ENCODE peak calls at places on chromosomes 12 and 14, in five cellular contexts. H, X, C, K and Y are unnamed samples.

GRCh38 chr12:90226211-90226610 is 517.6 kb upstream of the ATP2B1 start:
- DNase-seq in H (no peak), X (no peak), C (peak; percentile 15), K (no peak), Y (no peak)

GRCh38 chr14:54935958-54936357 is 33.3 kb upstream of the GCH1 start:
- DNase-seq in H (no peak), X (no peak), C (peak; percentile 57), K (peak; percentile 64), Y (no peak)

GRCh38 chr14:77045570-77045890 is 17.0 kb upstream of the IRF2BPL start:
- DNase-seq in H (no peak), X (no peak), C (no peak), K (no peak), Y (no peak)

GRCh38 chr12:114226241-114226928 is 179.6 kb downstream of the TBX5 start:
- DNase-seq in H (no peak), X (no peak), C (no peak), K (peak; percentile 11), Y (no peak)

GRCh38 chr12:65266408-65266807 is 12.1 kb upstream of the MSRB3 start:
- DNase-seq in H (no peak), X (no peak), C (no peak), K (no peak), Y (no peak)

GRCh38 chr14:32087173-32087861 is 10.2 kb downstream of the ARHGAP5 start:
- DNase-seq in H (no peak), X (no peak), C (peak; percentile 26), K (peak; percentile 37), Y (no peak)

GRCh38 chr12:16347391-16348298 is at the start of gene MGST1:
- DNase-seq in H (no peak), X (peak; percentile 76), C (peak; percentile 81), K (peak; percentile 78), Y (no peak)

GRCh38 chr14:49598479-49599301 is at the start of gene LRR1:
- DNase-seq in H (no peak), X (peak; percentile 83), C (peak; percentile 89), K (peak; percentile 84), Y (peak; percentile 45)

GRCh38 chr12:41514050-41514449 is 325.9 kb downstream of the PDZRN4 start:
- DNase-seq in H (no peak), X (no peak), C (no peak), K (no peak), Y (no peak)

GRCh38 chr14:92729632-92730358 is 18.6 kb downstream of the LGMN start:
- DNase-seq in H (no peak), X (no peak), C (peak; percentile 74), K (peak; percentile 93), Y (no peak)

GRCh38 chr12:108302471-108303311 is 36.4 kb downstream of the CMKLR1 start:
- DNase-seq in H (no peak), X (peak; percentile 63), C (peak; percentile 40), K (peak; percentile 54), Y (no peak)

GRCh38 chr12:50845021-50845647 is 2.4 kb downstream of the TMPRSS12 start:
- DNase-seq in H (no peak), X (no peak), C (peak; percentile 63), K (no peak), Y (no peak)

GRCh38 chr12:77841467-77842054 is 10.9 kb downstream of the NAV3 start:
- DNase-seq in H (no peak), X (no peak), C (no peak), K (peak; percentile 50), Y (no peak)

GRCh38 chr14:93960108-93960475 is 16.3 kb downstream of the ASB2 start:
- DNase-seq in H (no peak), X (no peak), C (no peak), K (no peak), Y (no peak)

GRCh38 chr12:119090276-119090675 is 88.5 kb upstream of the HSPB8 start:
- DNase-seq in H (no peak), X (no peak), C (no peak), K (no peak), Y (no peak)

GRCh38 chr14:100416921-100417451 is 93.8 kb downstream of the SLC25A47 start:
- DNase-seq in H (peak; percentile 65), X (no peak), C (peak; percentile 75), K (no peak), Y (no peak)

GRCh38 chr14:73763396-73763795 is 49.2 kb upstream of the PNMA1 start:
- DNase-seq in H (no peak), X (no peak), C (no peak), K (no peak), Y (no peak)

GRCh38 chr12:78918221-78918620 is 53.6 kb downstream of the SYT1 start:
- DNase-seq in H (no peak), X (no peak), C (no peak), K (no peak), Y (no peak)
- TF ChIP-seq CTCF in H (no peak), X (no peak), C (no peak), K (no peak), Y (no peak)

GRCh38 chr14:42628591-42628990 is 1021.9 kb downstream of the LRFN5 start:
- DNase-seq in H (no peak), X (no peak), C (no peak), K (no peak), Y (no peak)
- TF ChIP-seq CTCF in H (no peak), X (no peak), C (no peak), K (no peak), Y (no peak)

GRCh38 chr12:44960856-44961255 is 84.7 kb upstream of the NELL2 start:
- DNase-seq in H (no peak), X (no peak), C (no peak), K (no peak), Y (no peak)
- TF ChIP-seq CTCF in H (no peak), X (peak; percentile 14), C (no peak), K (no peak), Y (no peak)

GRCh38 chr14:95123895-95124579 is 33.3 kb downstream of the DICER1 start:
- DNase-seq in H (no peak), X (no peak), C (no peak), K (no peak), Y (no peak)

GRCh38 chr14:95127531-95127911 is 29.8 kb downstream of the DICER1 start:
- DNase-seq in H (no peak), X (no peak), C (no peak), K (no peak), Y (no peak)

GRCh38 chr14:95126906-95127530 is 30.3 kb downstream of the DICER1 start:
- DNase-seq in H (no peak), X (no peak), C (no peak), K (no peak), Y (no peak)

GRCh38 chr14:95125156-95125555 is 32.2 kb downstream of the DICER1 start:
- DNase-seq in H (no peak), X (no peak), C (no peak), K (no peak), Y (no peak)

DNA sequence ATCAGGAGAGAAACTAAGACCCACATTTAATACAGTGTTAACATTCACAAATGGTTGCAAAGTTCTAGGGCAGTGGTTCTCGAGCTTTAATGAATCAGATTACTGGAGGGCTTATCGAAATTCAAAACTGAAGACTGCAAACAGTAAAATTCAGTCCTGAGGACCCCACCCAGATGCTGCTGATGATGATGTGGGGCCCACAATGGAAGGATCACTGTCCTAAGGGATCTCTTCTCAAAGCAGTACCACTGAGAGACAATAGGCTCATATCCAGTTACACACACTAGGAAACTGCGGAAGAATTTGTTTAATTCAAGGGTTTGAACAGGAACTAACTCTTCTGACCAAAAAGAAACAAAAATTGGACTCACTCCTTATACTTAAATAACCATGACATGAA is 31.4 kb downstream of the DICER1 start:
- DNase-seq in H (no peak), X (no peak), C (no peak), K (no peak), Y (no peak)
- TF ChIP-seq CTCF in H (no peak), X (no peak), C (no peak), K (no peak), Y (no peak)

GRCh38 chr14:42001436-42001835 is 394.8 kb downstream of the LRFN5 start:
- DNase-seq in H (no peak), X (no peak), C (no peak), K (no peak), Y (no peak)
- TF ChIP-seq CTCF in H (no peak), X (no peak), C (no peak), K (no peak), Y (no peak)

DNA sequence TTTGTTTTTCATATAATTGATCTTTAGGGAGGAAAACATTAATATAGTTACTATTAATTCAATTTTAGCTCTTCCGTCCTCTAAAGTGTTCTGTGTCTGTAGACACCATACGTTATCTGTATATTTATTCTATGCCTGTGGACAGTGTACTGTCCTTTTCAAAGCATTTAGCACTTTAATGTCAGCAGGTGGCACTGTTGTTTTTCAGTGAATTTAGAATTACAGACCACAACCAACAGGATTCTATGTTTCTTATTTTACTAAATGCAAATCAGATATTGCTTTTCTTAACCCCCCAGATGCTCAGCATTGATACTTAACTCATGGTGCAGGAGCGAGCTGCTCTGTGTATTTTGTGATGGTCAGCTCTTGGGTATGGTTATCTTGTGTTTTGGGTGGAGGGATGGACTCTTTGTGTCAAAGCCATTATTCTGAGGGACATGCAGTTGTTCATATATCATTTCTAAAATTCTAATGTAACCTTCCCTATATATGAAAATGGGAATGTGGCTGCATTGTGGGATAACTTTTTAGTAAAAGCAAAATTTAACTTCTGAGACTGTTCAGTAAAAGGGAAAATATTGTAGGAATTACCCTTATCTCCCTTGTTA is 65.2 kb downstream of the PAPOLA start:
- DNase-seq in H (no peak), X (no peak), C (peak; percentile 60), K (peak; percentile 65), Y (no peak)
- TF ChIP-seq CTCF in H (peak; percentile 56), X (peak; percentile 64), C (peak; percentile 57), K (peak; percentile 60), Y (peak; percentile 58)

GRCh38 chr12:121804417-121805111 is 755 bp downstream of the SETD1B start:
- DNase-seq in H (no peak), X (no peak), C (peak; percentile 64), K (peak; percentile 32), Y (no peak)
- TF ChIP-seq CTCF in H (no peak), X (no peak), C (no peak), K (no peak), Y (no peak)

DNA sequence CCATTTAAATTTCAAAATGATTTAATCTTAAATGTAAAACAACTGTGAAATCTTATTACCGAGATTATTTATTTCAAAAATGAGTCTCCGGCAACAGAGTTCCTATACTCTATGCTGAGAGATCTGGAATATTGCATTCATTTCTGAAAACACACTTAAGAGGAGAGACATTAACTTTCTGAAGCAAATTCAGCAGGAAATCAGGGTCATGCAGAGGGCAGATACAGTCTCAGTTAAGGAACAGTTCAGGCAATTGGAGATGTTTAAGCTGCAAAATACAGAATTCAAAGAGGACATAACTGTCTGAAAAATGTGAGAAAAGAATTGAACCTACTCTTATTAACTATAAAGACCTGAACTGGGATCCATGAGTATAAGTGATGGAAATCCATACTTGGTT is 320.7 kb downstream of the PAWR start:
- DNase-seq in H (no peak), X (no peak), C (no peak), K (no peak), Y (no peak)
- TF ChIP-seq CTCF in H (no peak), X (no peak), C (no peak), K (no peak), Y (no peak)